ENCODE peak calls at places on chromosomes 6 and 20, in eight cellular contexts. One of them, this sample, is unnamed.

GRCh38 chr6:24069546-24069945 is 56.5 kb upstream of the NRSN1 start:
- DNase-seq in prostate gland: no peak
- DNase-seq in tibial artery: no peak
- DNase-seq in bronchial epithelial cell: no peak
- DNase-seq in GM12878: no peak
- DNase-seq in fibroblast of lung: no peak
- DNase-seq in kidney: no peak
- DNase-seq in cardiac fibroblast: no peak
- DNase-seq in this sample: no peak

GRCh38 chr6:155013457-155013876 is 18.4 kb downstream of the TIAM2 start:
- DNase-seq in prostate gland: no peak
- DNase-seq in tibial artery: no peak
- DNase-seq in bronchial epithelial cell: no peak
- DNase-seq in GM12878: no peak
- DNase-seq in fibroblast of lung: no peak
- DNase-seq in kidney: no peak
- DNase-seq in cardiac fibroblast: peak
- DNase-seq in this sample: no peak

GRCh38 chr6:2502096-2502997 is 248.4 kb downstream of the MYLK4 start:
- DNase-seq in prostate gland: no peak
- DNase-seq in tibial artery: no peak
- DNase-seq in bronchial epithelial cell: no peak
- DNase-seq in GM12878: no peak
- DNase-seq in fibroblast of lung: no peak
- DNase-seq in kidney: no peak
- DNase-seq in cardiac fibroblast: peak
- DNase-seq in this sample: no peak

GRCh38 chr6:113634352-113635163 is 222.6 kb upstream of the MARCKS start:
- DNase-seq in prostate gland: no peak
- DNase-seq in tibial artery: no peak
- DNase-seq in bronchial epithelial cell: peak
- DNase-seq in GM12878: peak
- DNase-seq in fibroblast of lung: peak
- DNase-seq in kidney: no peak
- DNase-seq in cardiac fibroblast: peak
- DNase-seq in this sample: no peak

GRCh38 chr6:137819740-137820139 is 47.3 kb upstream of the TNFAIP3 start:
- DNase-seq in prostate gland: no peak
- DNase-seq in tibial artery: no peak
- DNase-seq in bronchial epithelial cell: no peak
- DNase-seq in GM12878: peak
- DNase-seq in fibroblast of lung: no peak
- DNase-seq in kidney: no peak
- DNase-seq in cardiac fibroblast: no peak
- DNase-seq in this sample: peak

GRCh38 chr20:44532981-44533331 is 11.1 kb upstream of the SERINC3 start:
- DNase-seq in prostate gland: no peak
- DNase-seq in tibial artery: no peak
- DNase-seq in bronchial epithelial cell: no peak
- DNase-seq in GM12878: no peak
- DNase-seq in fibroblast of lung: peak
- DNase-seq in kidney: no peak
- DNase-seq in cardiac fibroblast: no peak
- DNase-seq in this sample: peak

GRCh38 chr6:34531580-34532201 is 24.4 kb downstream of the SPDEF start:
- DNase-seq in prostate gland: no peak
- DNase-seq in tibial artery: peak
- DNase-seq in bronchial epithelial cell: peak
- DNase-seq in GM12878: peak
- DNase-seq in fibroblast of lung: peak
- DNase-seq in kidney: peak
- DNase-seq in cardiac fibroblast: peak
- DNase-seq in this sample: peak

GRCh38 chr6:70119218-70119835 is 183.6 kb downstream of the COL9A1 start:
- DNase-seq in prostate gland: no peak
- DNase-seq in tibial artery: no peak
- DNase-seq in bronchial epithelial cell: no peak
- DNase-seq in GM12878: no peak
- DNase-seq in fibroblast of lung: no peak
- DNase-seq in kidney: no peak
- DNase-seq in cardiac fibroblast: no peak
- DNase-seq in this sample: no peak

GRCh38 chr6:121247386-121247785 is 86.9 kb downstream of the TBC1D32 start:
- DNase-seq in prostate gland: no peak
- DNase-seq in tibial artery: no peak
- DNase-seq in bronchial epithelial cell: no peak
- DNase-seq in GM12878: no peak
- DNase-seq in fibroblast of lung: peak
- DNase-seq in kidney: no peak
- DNase-seq in cardiac fibroblast: peak
- DNase-seq in this sample: no peak

GRCh38 chr6:45001663-45002062 is 326.5 kb upstream of the RUNX2 start:
- DNase-seq in prostate gland: no peak
- DNase-seq in tibial artery: no peak
- DNase-seq in bronchial epithelial cell: no peak
- DNase-seq in GM12878: peak
- DNase-seq in fibroblast of lung: no peak
- DNase-seq in kidney: no peak
- DNase-seq in cardiac fibroblast: no peak
- DNase-seq in this sample: peak

GRCh38 chr20:60868316-60868891 is 383.7 kb upstream of the CDH4 start:
- DNase-seq in prostate gland: no peak
- DNase-seq in tibial artery: no peak
- DNase-seq in bronchial epithelial cell: no peak
- DNase-seq in GM12878: no peak
- DNase-seq in fibroblast of lung: no peak
- DNase-seq in kidney: no peak
- DNase-seq in cardiac fibroblast: no peak
- DNase-seq in this sample: no peak

GRCh38 chr6:130070306-130070705 is 51.9 kb downstream of the L3MBTL3 start:
- DNase-seq in prostate gland: no peak
- DNase-seq in tibial artery: no peak
- DNase-seq in bronchial epithelial cell: no peak
- DNase-seq in GM12878: no peak
- DNase-seq in fibroblast of lung: peak
- DNase-seq in kidney: no peak
- DNase-seq in cardiac fibroblast: peak
- DNase-seq in this sample: no peak

GRCh38 chr6:110255356-110255755 is 75.1 kb downstream of the CDC40 start:
- DNase-seq in prostate gland: no peak
- DNase-seq in tibial artery: no peak
- DNase-seq in bronchial epithelial cell: peak
- DNase-seq in GM12878: no peak
- DNase-seq in fibroblast of lung: peak
- DNase-seq in kidney: peak
- DNase-seq in cardiac fibroblast: peak
- DNase-seq in this sample: peak

DNA sequence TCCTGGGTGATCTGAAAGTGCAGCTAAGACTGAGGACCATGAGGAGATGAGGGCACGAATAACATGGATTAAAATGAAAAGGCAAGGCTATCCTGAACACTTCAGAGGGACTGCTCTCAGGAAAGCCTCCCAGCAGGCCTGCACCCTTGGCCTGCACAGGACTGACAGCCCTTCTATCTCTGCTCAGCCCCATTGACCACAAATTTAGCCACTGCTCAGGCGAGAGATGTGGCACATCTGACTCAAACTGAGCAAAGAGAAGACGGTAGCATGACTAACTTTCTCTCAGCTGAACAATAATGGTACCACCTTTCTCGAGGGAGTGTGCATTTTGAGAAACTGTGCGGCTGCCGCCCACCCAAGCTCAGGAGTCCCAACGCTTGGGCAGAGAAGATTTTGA is 257.5 kb downstream of the ADGB start:
- DNase-seq in prostate gland: no peak
- DNase-seq in tibial artery: no peak
- DNase-seq in bronchial epithelial cell: no peak
- DNase-seq in GM12878: no peak
- DNase-seq in fibroblast of lung: no peak
- DNase-seq in kidney: no peak
- DNase-seq in cardiac fibroblast: no peak
- DNase-seq in this sample: peak
- TF ChIP-seq CTCF in prostate gland: no peak
- TF ChIP-seq CTCF in tibial artery: no peak
- TF ChIP-seq CTCF in bronchial epithelial cell: no peak
- TF ChIP-seq CTCF in GM12878: no peak
- TF ChIP-seq CTCF in fibroblast of lung: no peak
- TF ChIP-seq CTCF in kidney: no peak
- TF ChIP-seq CTCF in cardiac fibroblast: no peak
- TF ChIP-seq CTCF in this sample: no peak

DNA sequence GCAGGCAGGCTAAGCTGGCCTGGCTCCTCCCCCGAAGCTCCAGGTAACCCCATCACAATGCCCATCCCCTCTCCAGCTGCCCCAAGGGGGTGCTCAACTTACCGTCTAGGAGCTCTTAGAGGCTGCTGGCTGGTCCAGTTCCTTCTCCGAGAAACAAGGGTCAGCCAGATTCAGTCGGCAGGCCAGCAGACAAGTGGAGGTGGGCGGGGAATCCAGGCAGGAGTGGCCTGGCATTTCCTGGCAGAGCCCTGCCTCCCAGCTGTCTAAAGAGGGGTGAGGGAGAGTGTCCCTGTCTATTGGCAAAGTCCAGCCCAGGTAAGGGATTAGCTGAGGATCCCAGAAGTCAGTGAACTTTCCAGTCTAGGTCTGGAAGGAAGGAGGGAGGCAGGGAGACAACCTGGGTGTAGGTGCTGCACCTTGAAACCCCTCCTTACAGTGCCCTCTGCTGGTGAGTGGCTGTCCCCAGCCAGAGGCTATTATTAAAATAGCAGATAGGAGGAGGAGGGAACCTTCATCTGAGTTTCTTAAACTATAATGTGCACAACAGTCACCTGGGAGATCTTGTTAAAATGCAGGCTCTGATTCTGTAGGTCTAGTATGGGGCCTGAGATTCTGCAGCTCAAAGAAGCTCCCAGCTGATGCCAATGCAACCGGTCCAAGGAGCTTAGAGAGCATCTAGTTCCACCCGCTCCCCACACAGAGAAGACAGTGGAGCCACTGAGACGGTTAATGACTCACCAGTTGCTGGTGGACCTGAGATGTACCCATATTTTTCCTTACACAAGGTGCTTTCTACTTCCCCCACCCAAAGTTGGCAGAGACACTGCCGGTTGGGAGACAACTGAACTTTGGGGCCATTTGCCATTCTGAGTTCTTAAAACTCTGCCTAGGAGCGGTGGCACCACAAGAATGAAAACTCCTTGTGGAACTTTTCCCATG is at the start of gene UNC5CL:
- DNase-seq in prostate gland: peak
- DNase-seq in tibial artery: no peak
- DNase-seq in bronchial epithelial cell: peak
- DNase-seq in GM12878: no peak
- DNase-seq in fibroblast of lung: no peak
- DNase-seq in kidney: peak
- DNase-seq in cardiac fibroblast: peak
- DNase-seq in this sample: peak
- TF ChIP-seq CTCF in prostate gland: peak
- TF ChIP-seq CTCF in tibial artery: no peak
- TF ChIP-seq CTCF in bronchial epithelial cell: peak
- TF ChIP-seq CTCF in GM12878: peak
- TF ChIP-seq CTCF in fibroblast of lung: peak
- TF ChIP-seq CTCF in kidney: peak
- TF ChIP-seq CTCF in cardiac fibroblast: peak
- TF ChIP-seq CTCF in this sample: peak

GRCh38 chr6:11263185-11263817 is 30.8 kb upstream of the NEDD9 start:
- DNase-seq in prostate gland: no peak
- DNase-seq in tibial artery: peak
- DNase-seq in bronchial epithelial cell: peak
- DNase-seq in GM12878: no peak
- DNase-seq in fibroblast of lung: peak
- DNase-seq in kidney: peak
- DNase-seq in cardiac fibroblast: peak
- DNase-seq in this sample: no peak

GRCh38 chr6:11264100-11264499 is 31.6 kb upstream of the NEDD9 start:
- DNase-seq in prostate gland: no peak
- DNase-seq in tibial artery: no peak
- DNase-seq in bronchial epithelial cell: no peak
- DNase-seq in GM12878: no peak
- DNase-seq in fibroblast of lung: no peak
- DNase-seq in kidney: no peak
- DNase-seq in cardiac fibroblast: no peak
- DNase-seq in this sample: peak

GRCh38 chr6:11258260-11259237 is 26.1 kb upstream of the NEDD9 start:
- DNase-seq in prostate gland: no peak
- DNase-seq in tibial artery: no peak
- DNase-seq in bronchial epithelial cell: no peak
- DNase-seq in GM12878: no peak
- DNase-seq in fibroblast of lung: peak
- DNase-seq in kidney: no peak
- DNase-seq in cardiac fibroblast: no peak
- DNase-seq in this sample: peak

GRCh38 chr6:11260249-11261038 is 28.0 kb upstream of the NEDD9 start:
- DNase-seq in prostate gland: no peak
- DNase-seq in tibial artery: no peak
- DNase-seq in bronchial epithelial cell: no peak
- DNase-seq in GM12878: no peak
- DNase-seq in fibroblast of lung: no peak
- DNase-seq in kidney: no peak
- DNase-seq in cardiac fibroblast: no peak
- DNase-seq in this sample: no peak

GRCh38 chr6:11262231-11262630 is 29.8 kb upstream of the NEDD9 start:
- DNase-seq in prostate gland: no peak
- DNase-seq in tibial artery: no peak
- DNase-seq in bronchial epithelial cell: no peak
- DNase-seq in GM12878: no peak
- DNase-seq in fibroblast of lung: peak
- DNase-seq in kidney: no peak
- DNase-seq in cardiac fibroblast: peak
- DNase-seq in this sample: no peak
- TF ChIP-seq CTCF in prostate gland: no peak
- TF ChIP-seq CTCF in tibial artery: no peak
- TF ChIP-seq CTCF in bronchial epithelial cell: no peak
- TF ChIP-seq CTCF in GM12878: no peak
- TF ChIP-seq CTCF in fibroblast of lung: no peak
- TF ChIP-seq CTCF in kidney: no peak
- TF ChIP-seq CTCF in cardiac fibroblast: no peak
- TF ChIP-seq CTCF in this sample: no peak

DNA sequence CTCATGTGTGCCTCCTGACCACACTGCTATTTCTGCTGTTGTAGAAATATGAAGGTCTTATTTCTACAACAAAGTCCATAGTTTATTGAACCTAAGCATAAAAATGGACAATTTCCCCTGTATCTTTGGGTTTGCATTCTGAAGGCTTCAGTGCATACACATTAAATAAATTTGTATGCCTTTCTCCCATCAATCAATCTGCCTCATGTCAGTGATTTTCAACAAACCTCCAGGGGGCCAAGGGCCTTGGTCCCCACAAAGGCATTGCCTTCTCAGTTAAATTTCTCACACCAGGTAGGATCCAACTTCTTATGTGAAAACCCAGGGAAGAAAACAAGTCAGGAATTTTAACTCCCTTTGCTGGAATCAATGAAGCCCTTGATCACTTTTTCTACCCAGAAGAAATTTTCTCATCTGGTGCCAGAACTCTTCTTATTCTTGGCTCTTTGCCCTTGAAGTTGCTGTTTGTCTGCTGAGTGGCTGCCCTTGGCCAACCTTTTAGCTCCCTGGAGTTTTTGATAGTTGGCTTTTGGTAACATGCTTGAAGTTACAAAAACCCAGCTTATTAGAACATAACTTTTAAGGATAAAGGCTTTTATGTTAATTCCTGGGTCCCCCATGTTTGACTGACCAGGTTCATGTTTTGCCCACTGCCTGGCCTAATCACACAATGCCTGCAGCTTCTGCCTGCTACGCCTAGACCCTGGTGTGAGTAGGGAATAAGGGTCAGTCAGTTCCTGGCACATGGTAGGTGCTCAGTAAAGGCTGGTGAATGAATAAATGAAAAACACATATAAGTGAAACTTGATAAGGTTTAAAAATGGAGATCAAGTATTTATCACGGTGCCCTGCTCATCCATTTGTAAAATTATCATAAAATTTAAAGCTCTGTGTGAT is 37.0 kb downstream of the SHLD1 start:
- DNase-seq in prostate gland: peak
- DNase-seq in tibial artery: no peak
- DNase-seq in bronchial epithelial cell: peak
- DNase-seq in GM12878: no peak
- DNase-seq in fibroblast of lung: peak
- DNase-seq in kidney: no peak
- DNase-seq in cardiac fibroblast: peak
- DNase-seq in this sample: no peak
- TF ChIP-seq CTCF in prostate gland: no peak
- TF ChIP-seq CTCF in tibial artery: no peak
- TF ChIP-seq CTCF in bronchial epithelial cell: no peak
- TF ChIP-seq CTCF in GM12878: peak
- TF ChIP-seq CTCF in fibroblast of lung: no peak
- TF ChIP-seq CTCF in kidney: no peak
- TF ChIP-seq CTCF in cardiac fibroblast: peak
- TF ChIP-seq CTCF in this sample: no peak

This sample was measured in activated CD8-positive, alpha-beta T cell treated with anti-CD3 and anti-CD28 coated beads for 36 hours.